ENCODE peak calls at places on chromosomes 4 and X, in nine cellular contexts. H, Q, O, J, Y, M, D, N and C are unnamed samples. For H3K27me3, the result is how much of the 10 kb centered on the place peaks cover.

GRCh38 chr4:106816501-106816900 is 219.6 kb downstream of the DKK2 start:
- DNase-seq in O (no peak), D (no peak), Y (peak), M (no peak), H (no peak), N (no peak), J (no peak), Q (no peak), C (no peak)

GRCh38 chrX:119692241-119693031 is 532 bp downstream of the SEPTIN6 start:
- DNase-seq in N (peak), M (peak), Q (peak), Y (peak), H (peak), J (no peak), D (peak), O (peak), C (peak)

GRCh38 chr4:123517971-123518370 is 121.4 kb downstream of the SPRY1 start:
- DNase-seq in O (no peak), D (no peak), Q (no peak), N (no peak), J (no peak), M (no peak), Y (no peak), H (no peak), C (no peak)

GRCh38 chrX:138874271-138874670 is 162.8 kb upstream of the FGF13 start:
- DNase-seq in H (no peak), M (no peak), Q (no peak), N (no peak), Y (no peak), J (no peak), D (no peak), O (no peak), C (no peak)

GRCh38 chr4:138204507-138204906 is 37.6 kb downstream of the SLC7A11 start:
- DNase-seq in O (no peak), Y (no peak), H (no peak), N (no peak), J (no peak), D (no peak), M (no peak), Q (no peak), C (no peak)

GRCh38 chr4:34279011-34279410 is 1965.3 kb downstream of the ARAP2 start:
- DNase-seq in O (no peak), J (no peak), N (no peak), D (no peak), Q (no peak), Y (no peak), M (no peak), H (no peak), C (no peak)

GRCh38 chr4:52507774-52508173 is 151.3 kb downstream of the USP46 start:
- DNase-seq in H (no peak), Q (no peak), N (no peak), D (no peak), Y (no peak), M (no peak), O (peak), J (no peak), C (no peak)

GRCh38 chr4:152678841-152679240 is 956 bp downstream of the TMEM154 start:
- DNase-seq in M (no peak), Y (no peak), N (no peak), J (no peak), D (no peak), H (no peak), O (no peak), Q (no peak), C (no peak)

GRCh38 chr4:54076673-54077072 is 12.3 kb upstream of the CHIC2 start:
- DNase-seq in O (no peak), H (no peak), M (no peak), Y (no peak), N (no peak), D (no peak), Q (no peak), J (no peak), C (no peak)

GRCh38 chr4:137775701-137776100 is 243.4 kb upstream of the PCDH18 start:
- DNase-seq in Q (no peak), M (no peak), H (no peak), J (no peak), D (no peak), O (no peak), N (no peak), Y (no peak), C (no peak)

GRCh38 chr4:110609044-110609750 is 13.7 kb downstream of the PITX2 start:
- DNase-seq in H (no peak), N (no peak), J (no peak), D (no peak), O (no peak), Y (no peak), M (no peak), Q (no peak), C (no peak)

GRCh38 chrX:147602297-147602696 is 309.4 kb upstream of the FMR1 start:
- DNase-seq in J (no peak), O (no peak), Y (no peak), Q (no peak), N (no peak), H (no peak), D (no peak), M (no peak), C (no peak)

GRCh38 chr4:90118547-90119211 is 8.5 kb upstream of the CCSER1 start:
- DNase-seq in Q (no peak), D (no peak), O (no peak), H (no peak), M (no peak), N (no peak), J (no peak), Y (no peak), C (no peak)

GRCh38 chrX:81900522-81900921 is 698.6 kb downstream of the SH3BGRL start:
- DNase-seq in N (no peak), J (no peak), Y (no peak), O (no peak), Q (no peak), D (no peak), M (no peak), H (no peak), C (no peak)

GRCh38 chr4:66330125-66330524 is 659.8 kb upstream of the EPHA5 start:
- DNase-seq in H (no peak), D (no peak), Y (no peak), M (no peak), Q (no peak), N (no peak), O (no peak), J (no peak), C (no peak)

GRCh38 chrX:140766024-140766611 is 56.6 kb downstream of the LINC00632 start:
- DNase-seq in J (peak), O (no peak), H (peak), M (peak), Q (peak), D (peak), Y (peak), N (peak), C (peak)

GRCh38 chrX:143634701-143635442 is 1.0 kb downstream of the SLITRK4 start:
- DNase-seq in O (no peak), H (peak), Q (no peak), M (no peak), J (no peak), N (no peak), D (peak), Y (no peak), C (no peak)

GRCh38 chrX:1451676-1452496 is 823 bp downstream of the ASMTL start:
- DNase-seq in Y (no peak), O (peak), J (no peak), Q (no peak), N (peak), H (peak), D (peak), M (no peak), C (no peak)

GRCh38 chr4:34105311-34105710 is 2139.0 kb downstream of the ARAP2 start:
- DNase-seq in Y (no peak), D (no peak), J (no peak), H (no peak), N (no peak), O (no peak), M (no peak), Q (no peak), C (no peak)

GRCh38 chr4:93759506-93759905 is 69.0 kb upstream of the ATOH1 start:
- DNase-seq in M (no peak), H (no peak), Q (no peak), N (no peak), D (no peak), J (no peak), Y (no peak), O (no peak), C (no peak)

GRCh38 chr4:126318376-126318775 is 1003.6 kb downstream of the FAT4 start:
- DNase-seq in H (no peak), O (no peak), M (no peak), Y (no peak), D (no peak), N (no peak), J (no peak), Q (no peak), C (no peak)

GRCh38 chrX:30971761-30972603 is 82.9 kb upstream of the TAB3 start:
- DNase-seq in J (no peak), Y (peak), N (no peak), D (peak), M (no peak), H (peak), Q (peak), O (no peak), C (no peak)

GRCh38 chrX:39903343-39903742 is 194.4 kb downstream of the BCOR start:
- DNase-seq in D (no peak), H (no peak), N (no peak), Q (no peak), Y (no peak), J (no peak), M (no peak), O (no peak), C (no peak)

GRCh38 chrX:2488621-2489285 is 12.0 kb downstream of the DHRSX start:
- DNase-seq in J (no peak), N (no peak), H (no peak), M (no peak), Y (no peak), O (no peak), Q (no peak), D (no peak), C (no peak)
- TF ChIP-seq CTCF in J (no peak), N (no peak), H (no peak), M (no peak), Y (no peak), O (no peak), Q (no peak), D (no peak), C (no peak)

GRCh38 chr4:87031946-87032345 is 97.1 kb downstream of the AFF1 start:
- DNase-seq in D (no peak), Q (no peak), Y (no peak), O (no peak), H (no peak), J (no peak), N (no peak), M (no peak), C (no peak)
- H3K27ac ChIP-seq in D (peak), Q (peak), Y (no peak), O (peak), H (peak), J (peak), N (peak), M (peak), C (no peak)

GRCh38 chrX:72054776-72055495 is 76.8 kb downstream of the RTL5 start:
- DNase-seq in D (no peak), M (no peak), N (no peak), Y (no peak), Q (no peak), H (no peak), J (no peak), O (no peak), C (no peak)
- H3K27me3 ChIP-seq in D (under half), M (under half), N (under half), Y (under half), Q (under half), H (under half), J (under half), O (under half), C (under half)

DNA sequence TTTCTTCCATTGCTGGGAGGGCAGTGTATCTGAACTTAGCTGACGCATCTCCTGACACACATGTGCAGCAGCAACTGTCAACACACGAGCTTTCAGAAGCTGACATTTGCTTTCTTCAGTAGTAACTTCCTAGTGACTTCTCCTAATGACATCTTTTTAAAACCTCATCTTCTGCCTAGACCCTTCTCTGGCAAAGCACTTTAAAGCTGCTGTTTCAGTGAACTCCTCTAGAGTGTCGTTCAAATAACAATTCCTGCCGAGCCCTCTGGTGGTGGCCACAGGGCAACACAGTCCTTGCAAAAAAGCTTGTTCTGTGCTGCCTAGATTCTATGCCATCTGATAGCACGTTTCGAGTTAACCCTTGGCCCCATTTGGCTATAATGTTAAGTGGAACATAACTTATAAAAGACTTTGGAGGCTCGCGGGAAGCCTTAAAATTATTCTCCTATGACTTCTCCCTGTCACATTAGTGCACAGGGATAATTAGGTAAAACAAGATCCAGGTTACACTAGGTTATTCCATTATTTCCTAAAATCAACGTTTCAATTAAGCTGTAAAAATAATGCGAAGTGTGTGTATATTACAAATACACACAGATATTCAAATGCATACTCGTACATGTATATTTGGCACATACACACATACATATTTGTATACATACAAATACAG is 2340.8 kb downstream of the PCDH7 start:
- DNase-seq in Y (peak), M (no peak), D (peak), Q (peak), N (peak), O (no peak), H (peak), J (no peak), C (no peak)
- TF ChIP-seq CTCF in Y (peak), M (peak), D (peak), Q (peak), N (peak), O (peak), H (peak), J (peak), C (no peak)

GRCh38 chr4:163663454-163664225 is 169.2 kb downstream of the TMA16 start:
- DNase-seq in H (no peak), J (no peak), Q (no peak), O (no peak), N (no peak), M (no peak), Y (no peak), D (no peak), C (no peak)
- H3K27ac ChIP-seq in H (no peak), J (no peak), Q (no peak), O (no peak), N (no peak), M (no peak), Y (no peak), D (no peak), C (no peak)

GRCh38 chr4:7414736-7415510 is 19.8 kb downstream of the PSAPL1 start:
- DNase-seq in D (no peak), O (no peak), M (no peak), H (peak), Q (no peak), N (no peak), Y (no peak), J (no peak), C (no peak)

GRCh38 chr4:7417639-7418038 is 17.1 kb downstream of the PSAPL1 start:
- DNase-seq in J (no peak), D (no peak), O (no peak), M (no peak), Y (no peak), H (peak), N (no peak), Q (peak), C (no peak)

GRCh38 chr4:7414046-7414445 is 20.7 kb downstream of the PSAPL1 start:
- DNase-seq in N (no peak), M (no peak), Y (no peak), J (no peak), Q (peak), D (peak), O (no peak), H (peak), C (no peak)

GRCh38 chr4:7416745-7417432 is 17.8 kb downstream of the PSAPL1 start:
- DNase-seq in N (no peak), Y (no peak), H (peak), J (no peak), D (no peak), O (no peak), Q (peak), M (no peak), C (no peak)

GRCh38 chr4:7415927-7416686 is 18.6 kb downstream of the PSAPL1 start:
- DNase-seq in H (peak), O (no peak), N (no peak), J (no peak), M (no peak), Y (no peak), Q (no peak), D (no peak), C (no peak)
- H3K27me3 ChIP-seq in H (under half), O (under half), N (under half), J (under half), M (under half), Y (under half), Q (under half), D (under half), C (under half)

GRCh38 chr4:2168469-2169319 is 73.2 kb downstream of the HAUS3 start:
- DNase-seq in D (peak), O (no peak), N (no peak), M (no peak), Q (no peak), Y (no peak), J (no peak), H (peak), C (no peak)
- TF ChIP-seq CTCF in D (no peak), O (no peak), N (no peak), M (no peak), Q (no peak), Y (no peak), J (no peak), H (peak), C (no peak)

GRCh38 chr4:1172228-1172851 is at the start of gene SPON2:
- DNase-seq in N (peak), J (no peak), Y (no peak), Q (peak), O (no peak), M (no peak), D (no peak), H (peak), C (no peak)

GRCh38 chr4:1172971-1173757 is 781 bp upstream of the SPON2 start:
- DNase-seq in N (peak), Y (no peak), D (no peak), J (no peak), O (no peak), H (no peak), Q (peak), M (peak), C (no peak)

GRCh38 chr4:1170156-1170804 is 2.1 kb downstream of the SPON2 start:
- DNase-seq in M (no peak), H (no peak), O (no peak), Q (no peak), D (no peak), Y (no peak), N (peak), J (no peak), C (no peak)

GRCh38 chr4:1170805-1171305 is 1.5 kb downstream of the SPON2 start:
- DNase-seq in D (no peak), H (no peak), Y (no peak), O (no peak), Q (peak), M (no peak), J (no peak), N (peak), C (no peak)

GRCh38 chr4:1171306-1172227 is 816 bp downstream of the SPON2 start:
- DNase-seq in Q (peak), N (peak), D (peak), J (no peak), M (no peak), Y (no peak), H (peak), O (no peak), C (peak)
- H3K27ac ChIP-seq in Q (no peak), N (no peak), D (no peak), J (no peak), M (peak), Y (no peak), H (no peak), O (peak), C (no peak)

GRCh38 chr4:159368320-159368719 is 265.4 kb downstream of the RAPGEF2 start:
- DNase-seq in M (no peak), D (no peak), Q (no peak), Y (no peak), O (no peak), H (no peak), J (no peak), N (no peak), C (no peak)
- H3K27me3 ChIP-seq in M (under half), D (under half), Q (under half), Y (under half), O (under half), H (under half), J (under half), N (under half), C (under half)

DNA sequence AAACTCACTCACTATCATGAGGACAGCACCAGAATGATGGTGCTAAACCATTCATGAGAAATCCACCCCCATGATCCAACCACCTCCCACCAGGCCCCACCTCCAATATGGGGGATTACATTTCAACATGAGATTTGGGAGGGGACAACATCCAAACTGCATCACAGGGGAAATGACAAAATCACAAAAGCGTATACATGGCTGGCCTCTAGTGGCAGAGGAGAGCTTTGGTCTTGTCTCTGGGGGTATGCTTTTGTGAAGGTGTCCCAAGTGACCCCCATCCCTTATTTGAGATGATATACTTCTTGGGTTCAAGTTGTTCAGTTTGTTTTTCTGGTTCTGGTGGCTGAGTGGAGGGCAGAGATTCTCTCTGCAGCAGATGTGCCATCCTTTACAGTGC is 8.5 kb upstream of the SETD7 start:
- DNase-seq in J (no peak), H (no peak), O (no peak), M (no peak), D (no peak), Y (no peak), N (no peak), Q (no peak), C (no peak)
- TF ChIP-seq CTCF in J (no peak), H (peak), O (no peak), M (peak), D (no peak), Y (peak), N (no peak), Q (peak), C (peak)